ENCODE peak calls at places on chromosomes 4 and X, in six cellular contexts. One of them, this sample, is unnamed.

GRCh38 chr4:146976145-146976544 is 30.5 kb upstream of the TTC29 start:
- DNase-seq in GM23338: no peak
- DNase-seq in HepG2: no peak
- DNase-seq in HL-60: no peak
- DNase-seq in SK-N-SH: no peak
- DNase-seq in GM12878: no peak
- DNase-seq in this sample: no peak

GRCh38 chrX:12370444-12371089 is 232.3 kb downstream of the FRMPD4 start:
- DNase-seq in GM12878: no peak
- DNase-seq in HL-60: no peak
- DNase-seq in SK-N-SH: no peak
- DNase-seq in HepG2: no peak
- DNase-seq in GM23338: no peak
- DNase-seq in this sample: no peak

GRCh38 chr4:129342820-129343219 is 246.9 kb downstream of the C4orf33 start:
- DNase-seq in HepG2: peak; percentile 11
- DNase-seq in GM23338: no peak
- DNase-seq in SK-N-SH: no peak
- DNase-seq in HL-60: peak; percentile 87
- DNase-seq in GM12878: no peak
- DNase-seq in this sample: no peak

GRCh38 chr4:40592034-40592433 is 37.6 kb downstream of the RBM47 start:
- DNase-seq in SK-N-SH: no peak
- DNase-seq in HL-60: no peak
- DNase-seq in GM12878: no peak
- DNase-seq in HepG2: no peak
- DNase-seq in GM23338: no peak
- DNase-seq in this sample: no peak

GRCh38 chrX:153321381-153322105 is at the start of gene PNMA6F:
- DNase-seq in HepG2: no peak
- DNase-seq in GM12878: no peak
- DNase-seq in GM23338: peak; percentile 36
- DNase-seq in HL-60: no peak
- DNase-seq in SK-N-SH: no peak
- DNase-seq in this sample: no peak

GRCh38 chrX:39627257-39627656 is 470.5 kb downstream of the BCOR start:
- DNase-seq in HL-60: no peak
- DNase-seq in GM12878: no peak
- DNase-seq in HepG2: no peak
- DNase-seq in GM23338: no peak
- DNase-seq in SK-N-SH: peak; percentile 25
- DNase-seq in this sample: no peak

GRCh38 chrX:108268434-108269080 is 169.7 kb downstream of the COL4A6 start:
- DNase-seq in SK-N-SH: no peak
- DNase-seq in GM12878: no peak
- DNase-seq in HL-60: no peak
- DNase-seq in HepG2: no peak
- DNase-seq in GM23338: no peak
- DNase-seq in this sample: no peak

GRCh38 chrX:1657367-1658082 is 42.7 kb downstream of the ASMT start:
- DNase-seq in GM12878: peak; percentile 62
- DNase-seq in HepG2: no peak
- DNase-seq in GM23338: no peak
- DNase-seq in HL-60: peak; percentile 51
- DNase-seq in SK-N-SH: no peak
- DNase-seq in this sample: no peak

GRCh38 chrX:21176927-21177571 is 197.2 kb upstream of the CNKSR2 start:
- DNase-seq in GM12878: no peak
- DNase-seq in SK-N-SH: no peak
- DNase-seq in HepG2: no peak
- DNase-seq in HL-60: no peak
- DNase-seq in GM23338: no peak
- DNase-seq in this sample: no peak

GRCh38 chrX:44873415-44874270 is 655 bp downstream of the KDM6A start:
- DNase-seq in GM23338: peak; percentile 30
- DNase-seq in GM12878: no peak
- DNase-seq in HepG2: no peak
- DNase-seq in HL-60: no peak
- DNase-seq in SK-N-SH: peak; percentile 74
- DNase-seq in this sample: no peak

GRCh38 chrX:107971636-107972035 is 10.5 kb downstream of the TEX13B start:
- DNase-seq in GM23338: no peak
- DNase-seq in HL-60: no peak
- DNase-seq in GM12878: no peak
- DNase-seq in SK-N-SH: no peak
- DNase-seq in HepG2: no peak
- DNase-seq in this sample: no peak

GRCh38 chr4:41142356-41142755 is 72.0 kb downstream of the APBB2 start:
- DNase-seq in SK-N-SH: no peak
- DNase-seq in HepG2: no peak
- DNase-seq in GM12878: no peak
- DNase-seq in HL-60: no peak
- DNase-seq in GM23338: no peak
- DNase-seq in this sample: no peak

GRCh38 chrX:154403192-154403591 is 5.0 kb downstream of the RPL10 start:
- DNase-seq in HL-60: no peak
- DNase-seq in HepG2: no peak
- DNase-seq in GM12878: no peak
- DNase-seq in SK-N-SH: no peak
- DNase-seq in GM23338: no peak
- DNase-seq in this sample: no peak

GRCh38 chr4:76738081-76738931 is 159.6 kb downstream of the SOWAHB start:
- DNase-seq in GM12878: peak; percentile 30
- DNase-seq in GM23338: no peak
- DNase-seq in HepG2: no peak
- DNase-seq in SK-N-SH: no peak
- DNase-seq in HL-60: no peak
- DNase-seq in this sample: no peak

GRCh38 chr4:38694330-38694729 is 30.3 kb downstream of the KLF3 start:
- DNase-seq in HL-60: no peak
- DNase-seq in GM23338: no peak
- DNase-seq in HepG2: no peak
- DNase-seq in SK-N-SH: no peak
- DNase-seq in GM12878: no peak
- DNase-seq in this sample: no peak

GRCh38 chrX:134377537-134377936 is 82.4 kb upstream of the HPRT1 start:
- DNase-seq in GM12878: no peak
- DNase-seq in HL-60: no peak
- DNase-seq in GM23338: no peak
- DNase-seq in HepG2: peak; percentile 48
- DNase-seq in SK-N-SH: peak; percentile 37
- DNase-seq in this sample: no peak

GRCh38 chr4:106034205-106034604 is 138.9 kb downstream of the NPNT start:
- DNase-seq in GM12878: no peak
- DNase-seq in SK-N-SH: no peak
- DNase-seq in GM23338: no peak
- DNase-seq in HL-60: no peak
- DNase-seq in HepG2: no peak
- DNase-seq in this sample: no peak

GRCh38 chr4:168509786-168510185 is 12.9 kb downstream of the PALLD start:
- DNase-seq in HL-60: peak; percentile 63
- DNase-seq in GM23338: no peak
- DNase-seq in GM12878: no peak
- DNase-seq in HepG2: no peak
- DNase-seq in SK-N-SH: no peak
- DNase-seq in this sample: no peak

GRCh38 chr4:142044271-142044670 is 407.9 kb downstream of the IL15 start:
- DNase-seq in GM12878: no peak
- DNase-seq in SK-N-SH: no peak
- DNase-seq in HL-60: no peak
- DNase-seq in GM23338: peak; percentile 36
- DNase-seq in HepG2: no peak
- DNase-seq in this sample: no peak

GRCh38 chrX:119871245-119871598 is 311 bp downstream of the RNF113A start:
- DNase-seq in GM12878: no peak
- DNase-seq in GM23338: no peak
- DNase-seq in HepG2: no peak
- DNase-seq in SK-N-SH: peak; percentile 19
- DNase-seq in HL-60: peak; percentile 49
- DNase-seq in this sample: peak; percentile 20

GRCh38 chrX:14032383-14032782 is 2.7 kb upstream of the GEMIN8 start:
- DNase-seq in HepG2: peak; percentile 13
- DNase-seq in GM12878: no peak
- DNase-seq in GM23338: peak; percentile 73
- DNase-seq in HL-60: no peak
- DNase-seq in SK-N-SH: peak; percentile 55
- DNase-seq in this sample: no peak
- TF ChIP-seq REST in HepG2: no peak
- TF ChIP-seq REST in GM12878: no peak
- TF ChIP-seq REST in GM23338: no peak
- TF ChIP-seq REST in HL-60: no peak
- TF ChIP-seq REST in SK-N-SH: no peak
- TF ChIP-seq REST in this sample: no peak

GRCh38 chr4:139530833-139531427 is 25.1 kb downstream of the SETD7 start:
- DNase-seq in GM12878: no peak
- DNase-seq in HepG2: peak; percentile 35
- DNase-seq in HL-60: no peak
- DNase-seq in SK-N-SH: peak; percentile 68
- DNase-seq in GM23338: peak; percentile 88
- DNase-seq in this sample: no peak

GRCh38 chr4:139524062-139524631 is 31.9 kb downstream of the SETD7 start:
- DNase-seq in HepG2: no peak
- DNase-seq in HL-60: no peak
- DNase-seq in GM23338: no peak
- DNase-seq in SK-N-SH: no peak
- DNase-seq in GM12878: no peak
- DNase-seq in this sample: no peak

GRCh38 chr4:139525414-139525813 is 30.6 kb downstream of the SETD7 start:
- DNase-seq in SK-N-SH: no peak
- DNase-seq in GM12878: peak; percentile 23
- DNase-seq in HL-60: no peak
- DNase-seq in GM23338: no peak
- DNase-seq in HepG2: no peak
- DNase-seq in this sample: no peak

GRCh38 chr4:139526928-139527327 is 29.1 kb downstream of the SETD7 start:
- DNase-seq in GM23338: no peak
- DNase-seq in SK-N-SH: no peak
- DNase-seq in GM12878: no peak
- DNase-seq in HepG2: no peak
- DNase-seq in HL-60: no peak
- DNase-seq in this sample: no peak

DNA sequence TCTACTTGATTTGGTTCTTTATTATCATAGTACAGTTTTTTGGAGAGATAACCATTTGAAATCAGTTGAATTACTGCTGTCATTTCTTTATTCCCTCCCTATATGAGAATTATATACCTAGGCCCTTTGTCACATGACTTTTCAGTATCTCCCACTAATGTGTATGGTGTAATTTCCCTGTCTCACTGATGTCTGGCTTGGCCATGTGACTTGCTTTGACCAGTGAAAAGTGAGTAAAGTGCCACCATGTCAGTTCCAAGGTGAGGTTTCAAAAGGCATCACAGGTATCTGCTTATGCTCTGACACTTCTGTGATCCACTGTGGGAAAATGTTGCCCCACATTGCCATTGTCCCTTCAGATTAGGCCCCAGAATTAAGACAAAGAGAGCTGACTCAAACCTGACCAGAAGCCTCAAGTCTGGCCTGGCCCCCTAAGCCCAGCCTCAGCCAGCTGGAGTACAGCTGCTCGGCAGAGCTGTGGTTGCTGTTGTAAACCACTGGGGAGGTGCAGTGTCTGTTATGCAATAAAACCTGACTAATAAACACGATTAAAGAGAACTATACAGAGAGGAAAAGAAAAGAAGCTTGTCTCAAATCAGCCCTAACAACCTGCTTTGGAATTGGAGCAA is 27.5 kb downstream of the SETD7 start:
- DNase-seq in GM12878: peak; percentile 11
- DNase-seq in GM23338: no peak
- DNase-seq in HepG2: no peak
- DNase-seq in SK-N-SH: no peak
- DNase-seq in HL-60: peak; percentile 51
- DNase-seq in this sample: no peak
- TF ChIP-seq POLR2AphosphoS5 in GM12878: no peak
- TF ChIP-seq POLR2AphosphoS5 in GM23338: no peak
- TF ChIP-seq POLR2AphosphoS5 in HepG2: no peak
- TF ChIP-seq POLR2AphosphoS5 in SK-N-SH: no peak
- TF ChIP-seq POLR2AphosphoS5 in HL-60: peak; percentile 95
- TF ChIP-seq POLR2AphosphoS5 in this sample: no peak

GRCh38 chr4:118994030-118994429 is 105.4 kb downstream of the SYNPO2 start:
- DNase-seq in GM23338: no peak
- DNase-seq in HepG2: no peak
- DNase-seq in SK-N-SH: no peak
- DNase-seq in HL-60: no peak
- DNase-seq in GM12878: no peak
- DNase-seq in this sample: no peak

GRCh38 chr4:118999919-119000318 is 111.3 kb downstream of the SYNPO2 start:
- DNase-seq in HepG2: no peak
- DNase-seq in GM12878: no peak
- DNase-seq in HL-60: no peak
- DNase-seq in GM23338: no peak
- DNase-seq in SK-N-SH: no peak
- DNase-seq in this sample: no peak

GRCh38 chr4:119000400-119000799 is 111.7 kb downstream of the SYNPO2 start:
- DNase-seq in HepG2: no peak
- DNase-seq in HL-60: no peak
- DNase-seq in SK-N-SH: no peak
- DNase-seq in GM23338: no peak
- DNase-seq in GM12878: no peak
- DNase-seq in this sample: no peak

GRCh38 chr4:118995693-118996391 is 107.2 kb downstream of the SYNPO2 start:
- DNase-seq in HepG2: no peak
- DNase-seq in SK-N-SH: no peak
- DNase-seq in GM23338: no peak
- DNase-seq in GM12878: no peak
- DNase-seq in HL-60: no peak
- DNase-seq in this sample: no peak

DNA sequence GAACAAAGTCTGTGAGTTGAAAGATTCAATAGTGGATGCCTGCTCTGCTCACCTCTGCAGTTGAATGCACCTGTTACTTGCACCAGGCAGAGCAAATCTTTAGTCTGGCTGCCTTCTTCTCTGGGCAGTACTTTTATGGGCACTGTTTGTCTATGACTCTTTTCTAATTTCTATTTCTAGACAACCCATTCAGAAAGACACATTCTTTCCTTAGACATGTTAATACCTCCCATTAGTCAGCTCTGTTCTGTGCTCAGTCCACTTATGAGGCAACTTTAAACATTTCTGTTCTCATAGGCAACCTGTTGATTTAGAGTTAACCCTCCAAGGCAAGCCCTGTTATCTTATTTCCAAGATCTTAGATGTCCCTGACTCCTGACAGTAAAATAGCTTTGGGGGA is 108.9 kb downstream of the SYNPO2 start:
- DNase-seq in HL-60: no peak
- DNase-seq in GM23338: no peak
- DNase-seq in HepG2: no peak
- DNase-seq in GM12878: no peak
- DNase-seq in SK-N-SH: no peak
- DNase-seq in this sample: no peak
- H3K4me3 ChIP-seq in HL-60: no peak overlapping the region
- H3K4me3 ChIP-seq in GM23338: no peak overlapping the region
- H3K4me3 ChIP-seq in HepG2: no peak overlapping the region
- H3K4me3 ChIP-seq in GM12878: no peak overlapping the region
- H3K4me3 ChIP-seq in SK-N-SH: no peak overlapping the region
- H3K4me3 ChIP-seq in this sample: no peak overlapping the region

DNA sequence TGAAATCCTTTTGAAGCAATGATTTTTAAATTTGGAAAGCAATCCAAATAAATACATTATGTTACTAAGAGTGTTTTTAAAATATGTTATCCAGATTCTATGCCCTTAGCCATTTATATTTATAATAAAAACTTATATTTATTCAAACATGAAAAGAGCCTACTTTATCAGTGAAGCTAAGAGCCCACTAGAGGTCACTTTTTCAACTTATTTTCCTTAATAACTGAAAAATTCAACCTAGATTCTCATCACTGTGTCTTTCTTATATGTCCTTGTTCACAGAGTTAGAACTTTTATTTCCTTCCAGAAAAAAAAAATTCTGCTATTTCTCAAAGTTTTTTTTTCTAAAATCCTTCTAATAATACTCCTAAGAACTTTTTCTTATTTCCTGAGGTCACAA is 23.9 kb downstream of the PRDM8 start:
- DNase-seq in GM23338: no peak
- DNase-seq in HL-60: no peak
- DNase-seq in SK-N-SH: no peak
- DNase-seq in GM12878: no peak
- DNase-seq in HepG2: no peak
- DNase-seq in this sample: no peak
- TF ChIP-seq REST in GM23338: no peak
- TF ChIP-seq REST in HL-60: no peak
- TF ChIP-seq REST in SK-N-SH: no peak
- TF ChIP-seq REST in GM12878: no peak
- TF ChIP-seq REST in HepG2: no peak
- TF ChIP-seq REST in this sample: no peak